ENCODE peak calls at places on chromosomes 7 and 10, in ten cellular contexts. One of them, this sample, is unnamed.

GRCh38 chr7:2431260-2431867 is 28.0 kb downstream of the CHST12 start:
- DNase-seq in omental fat pad: no peak
- DNase-seq in fibroblast of pulmonary artery: peak
- DNase-seq in endothelial cell: peak
- DNase-seq in heart left ventricle: no peak
- DNase-seq in transverse colon: no peak
- DNase-seq in lung: no peak
- DNase-seq in NB4: peak
- DNase-seq in GM12865: no peak
- DNase-seq in MM.1S: peak
- DNase-seq in this sample: no peak

GRCh38 chr7:125098377-125098970 is 168.8 kb upstream of the POT1 start:
- DNase-seq in omental fat pad: no peak
- DNase-seq in fibroblast of pulmonary artery: no peak
- DNase-seq in endothelial cell: no peak
- DNase-seq in heart left ventricle: no peak
- DNase-seq in transverse colon: no peak
- DNase-seq in lung: no peak
- DNase-seq in NB4: no peak
- DNase-seq in GM12865: peak
- DNase-seq in MM.1S: no peak
- DNase-seq in this sample: no peak

GRCh38 chr10:30751678-30752331 is 122.3 kb upstream of the LYZL2 start:
- DNase-seq in omental fat pad: no peak
- DNase-seq in fibroblast of pulmonary artery: peak
- DNase-seq in endothelial cell: peak
- DNase-seq in heart left ventricle: peak
- DNase-seq in transverse colon: peak
- DNase-seq in lung: peak
- DNase-seq in NB4: peak
- DNase-seq in GM12865: peak
- DNase-seq in MM.1S: peak
- DNase-seq in this sample: peak

GRCh38 chr10:63217120-63217605 is 84.0 kb downstream of the NRBF2 start:
- DNase-seq in omental fat pad: no peak
- DNase-seq in fibroblast of pulmonary artery: peak
- DNase-seq in endothelial cell: no peak
- DNase-seq in heart left ventricle: no peak
- DNase-seq in transverse colon: no peak
- DNase-seq in lung: no peak
- DNase-seq in NB4: peak
- DNase-seq in GM12865: peak
- DNase-seq in MM.1S: peak
- DNase-seq in this sample: peak

GRCh38 chr10:124323806-124324205 is 94.9 kb downstream of the OAT start:
- DNase-seq in omental fat pad: no peak
- DNase-seq in fibroblast of pulmonary artery: no peak
- DNase-seq in endothelial cell: no peak
- DNase-seq in heart left ventricle: no peak
- DNase-seq in transverse colon: no peak
- DNase-seq in lung: no peak
- DNase-seq in NB4: no peak
- DNase-seq in GM12865: no peak
- DNase-seq in MM.1S: no peak
- DNase-seq in this sample: no peak

GRCh38 chr7:101595246-101595645 is 33.9 kb downstream of the MYL10 start:
- DNase-seq in omental fat pad: no peak
- DNase-seq in fibroblast of pulmonary artery: no peak
- DNase-seq in endothelial cell: no peak
- DNase-seq in heart left ventricle: no peak
- DNase-seq in transverse colon: no peak
- DNase-seq in lung: no peak
- DNase-seq in NB4: no peak
- DNase-seq in GM12865: no peak
- DNase-seq in MM.1S: no peak
- DNase-seq in this sample: no peak

GRCh38 chr7:140904081-140904480 is 20.6 kb downstream of the BRAF start:
- DNase-seq in omental fat pad: no peak
- DNase-seq in fibroblast of pulmonary artery: peak
- DNase-seq in endothelial cell: no peak
- DNase-seq in heart left ventricle: no peak
- DNase-seq in transverse colon: no peak
- DNase-seq in lung: no peak
- DNase-seq in NB4: peak
- DNase-seq in GM12865: no peak
- DNase-seq in MM.1S: no peak
- DNase-seq in this sample: no peak

GRCh38 chr10:25175527-25176420 is 973 bp downstream of the GPR158 start:
- DNase-seq in omental fat pad: no peak
- DNase-seq in fibroblast of pulmonary artery: peak
- DNase-seq in endothelial cell: peak
- DNase-seq in heart left ventricle: no peak
- DNase-seq in transverse colon: peak
- DNase-seq in lung: no peak
- DNase-seq in NB4: no peak
- DNase-seq in GM12865: no peak
- DNase-seq in MM.1S: no peak
- DNase-seq in this sample: no peak

GRCh38 chr10:84114088-84114667 is 25.1 kb upstream of the GHITM start:
- DNase-seq in omental fat pad: no peak
- DNase-seq in fibroblast of pulmonary artery: peak
- DNase-seq in endothelial cell: no peak
- DNase-seq in heart left ventricle: no peak
- DNase-seq in transverse colon: no peak
- DNase-seq in lung: no peak
- DNase-seq in NB4: peak
- DNase-seq in GM12865: no peak
- DNase-seq in MM.1S: no peak
- DNase-seq in this sample: no peak

GRCh38 chr10:12949248-12949647 is 52.3 kb downstream of the CCDC3 start:
- DNase-seq in omental fat pad: no peak
- DNase-seq in fibroblast of pulmonary artery: no peak
- DNase-seq in endothelial cell: no peak
- DNase-seq in heart left ventricle: no peak
- DNase-seq in transverse colon: no peak
- DNase-seq in lung: no peak
- DNase-seq in NB4: no peak
- DNase-seq in GM12865: no peak
- DNase-seq in MM.1S: no peak
- DNase-seq in this sample: no peak
- TF ChIP-seq CTCF in omental fat pad: no peak
- TF ChIP-seq CTCF in fibroblast of pulmonary artery: no peak
- TF ChIP-seq CTCF in endothelial cell: peak
- TF ChIP-seq CTCF in heart left ventricle: no peak
- TF ChIP-seq CTCF in transverse colon: no peak
- TF ChIP-seq CTCF in lung: no peak
- TF ChIP-seq CTCF in NB4: peak
- TF ChIP-seq CTCF in GM12865: no peak
- TF ChIP-seq CTCF in MM.1S: no peak
- TF ChIP-seq CTCF in this sample: no peak

GRCh38 chr10:8979976-8980375 is 925.5 kb downstream of the GATA3 start:
- DNase-seq in omental fat pad: no peak
- DNase-seq in fibroblast of pulmonary artery: no peak
- DNase-seq in endothelial cell: no peak
- DNase-seq in heart left ventricle: no peak
- DNase-seq in transverse colon: no peak
- DNase-seq in lung: no peak
- DNase-seq in NB4: no peak
- DNase-seq in GM12865: no peak
- DNase-seq in MM.1S: no peak
- DNase-seq in this sample: no peak

GRCh38 chr10:8981277-8981676 is 926.8 kb downstream of the GATA3 start:
- DNase-seq in omental fat pad: no peak
- DNase-seq in fibroblast of pulmonary artery: no peak
- DNase-seq in endothelial cell: no peak
- DNase-seq in heart left ventricle: no peak
- DNase-seq in transverse colon: no peak
- DNase-seq in lung: no peak
- DNase-seq in NB4: no peak
- DNase-seq in GM12865: no peak
- DNase-seq in MM.1S: no peak
- DNase-seq in this sample: no peak

GRCh38 chr10:8975535-8975934 is 921.0 kb downstream of the GATA3 start:
- DNase-seq in omental fat pad: no peak
- DNase-seq in fibroblast of pulmonary artery: no peak
- DNase-seq in endothelial cell: no peak
- DNase-seq in heart left ventricle: no peak
- DNase-seq in transverse colon: no peak
- DNase-seq in lung: no peak
- DNase-seq in NB4: no peak
- DNase-seq in GM12865: no peak
- DNase-seq in MM.1S: no peak
- DNase-seq in this sample: no peak

DNA sequence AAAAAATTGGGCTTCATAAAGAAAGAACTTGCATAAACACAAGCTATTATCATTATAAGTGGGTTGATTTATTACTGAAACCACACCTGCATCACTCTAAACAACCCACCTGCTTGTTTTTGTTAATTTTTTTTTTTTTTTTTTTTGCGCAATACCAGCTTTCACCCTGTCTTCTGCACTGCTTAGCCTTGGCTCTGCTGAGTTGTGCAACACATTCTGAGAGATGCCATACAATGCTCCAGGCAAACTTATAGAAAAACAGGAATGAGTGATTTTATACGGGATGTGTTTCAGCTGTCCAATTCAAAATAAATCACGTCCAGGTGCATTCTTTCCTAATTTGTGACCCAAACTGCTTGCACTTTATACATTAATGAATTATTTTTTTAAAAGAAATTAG is 923.6 kb downstream of the GATA3 start:
- DNase-seq in omental fat pad: no peak
- DNase-seq in fibroblast of pulmonary artery: no peak
- DNase-seq in endothelial cell: no peak
- DNase-seq in heart left ventricle: no peak
- DNase-seq in transverse colon: no peak
- DNase-seq in lung: no peak
- DNase-seq in NB4: no peak
- DNase-seq in GM12865: no peak
- DNase-seq in MM.1S: no peak
- DNase-seq in this sample: no peak
- TF ChIP-seq CTCF in omental fat pad: no peak
- TF ChIP-seq CTCF in fibroblast of pulmonary artery: no peak
- TF ChIP-seq CTCF in endothelial cell: no peak
- TF ChIP-seq CTCF in heart left ventricle: no peak
- TF ChIP-seq CTCF in transverse colon: no peak
- TF ChIP-seq CTCF in lung: no peak
- TF ChIP-seq CTCF in NB4: no peak
- TF ChIP-seq CTCF in GM12865: no peak
- TF ChIP-seq CTCF in MM.1S: no peak
- TF ChIP-seq CTCF in this sample: no peak

DNA sequence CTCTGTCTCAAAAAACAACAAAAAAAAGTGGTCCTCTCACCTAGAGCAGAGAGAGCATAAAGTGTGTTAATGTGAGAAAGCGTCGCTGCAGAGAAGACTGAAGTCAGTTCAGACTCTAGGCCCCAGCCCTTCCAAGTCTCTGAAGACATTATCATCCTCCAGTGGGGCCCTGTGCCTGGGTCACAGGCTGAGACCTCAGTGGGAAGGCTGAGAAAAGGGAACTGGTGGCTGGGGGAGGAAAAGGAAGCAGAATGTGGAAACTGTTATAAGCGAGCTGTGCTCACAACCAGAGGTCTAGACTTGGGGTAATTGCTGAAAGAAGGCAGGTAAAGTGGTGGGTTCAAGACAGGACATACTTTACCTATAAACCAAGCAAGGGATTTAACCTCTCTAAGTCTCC is 4.9 kb upstream of the RRP12 start:
- DNase-seq in omental fat pad: no peak
- DNase-seq in fibroblast of pulmonary artery: no peak
- DNase-seq in endothelial cell: no peak
- DNase-seq in heart left ventricle: no peak
- DNase-seq in transverse colon: no peak
- DNase-seq in lung: peak
- DNase-seq in NB4: peak
- DNase-seq in GM12865: no peak
- DNase-seq in MM.1S: no peak
- DNase-seq in this sample: no peak
- TF ChIP-seq CTCF in omental fat pad: no peak
- TF ChIP-seq CTCF in fibroblast of pulmonary artery: no peak
- TF ChIP-seq CTCF in endothelial cell: no peak
- TF ChIP-seq CTCF in heart left ventricle: no peak
- TF ChIP-seq CTCF in transverse colon: no peak
- TF ChIP-seq CTCF in lung: no peak
- TF ChIP-seq CTCF in NB4: no peak
- TF ChIP-seq CTCF in GM12865: no peak
- TF ChIP-seq CTCF in MM.1S: no peak
- TF ChIP-seq CTCF in this sample: no peak

GRCh38 chr10:119644215-119644826 is 6.9 kb upstream of the BAG3 start:
- DNase-seq in omental fat pad: no peak
- DNase-seq in fibroblast of pulmonary artery: no peak
- DNase-seq in endothelial cell: no peak
- DNase-seq in heart left ventricle: no peak
- DNase-seq in transverse colon: no peak
- DNase-seq in lung: no peak
- DNase-seq in NB4: no peak
- DNase-seq in GM12865: no peak
- DNase-seq in MM.1S: no peak
- DNase-seq in this sample: no peak
- TF ChIP-seq CTCF in omental fat pad: no peak
- TF ChIP-seq CTCF in fibroblast of pulmonary artery: no peak
- TF ChIP-seq CTCF in endothelial cell: no peak
- TF ChIP-seq CTCF in heart left ventricle: no peak
- TF ChIP-seq CTCF in transverse colon: no peak
- TF ChIP-seq CTCF in lung: no peak
- TF ChIP-seq CTCF in NB4: peak
- TF ChIP-seq CTCF in GM12865: no peak
- TF ChIP-seq CTCF in MM.1S: peak
- TF ChIP-seq CTCF in this sample: no peak

DNA sequence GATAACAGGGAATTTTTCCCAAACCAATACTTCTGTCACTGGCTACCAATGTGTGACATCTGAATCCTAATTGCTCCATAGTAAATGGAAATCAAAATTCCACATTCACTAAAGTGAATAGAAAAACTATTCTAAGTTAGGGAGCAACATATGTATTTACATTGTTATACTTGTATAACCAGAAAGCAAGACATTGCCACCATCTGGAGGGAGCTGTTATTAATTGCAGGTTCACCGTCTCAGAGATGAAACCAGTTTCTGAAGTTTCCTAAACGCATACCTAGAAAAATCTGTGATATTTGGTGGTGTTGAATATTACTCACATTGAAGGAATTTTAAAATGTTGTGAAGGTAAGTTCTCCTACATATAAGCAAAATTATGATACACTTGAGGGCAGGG is 390.1 kb downstream of the NXPH1 start:
- DNase-seq in omental fat pad: no peak
- DNase-seq in fibroblast of pulmonary artery: no peak
- DNase-seq in endothelial cell: no peak
- DNase-seq in heart left ventricle: no peak
- DNase-seq in transverse colon: no peak
- DNase-seq in lung: no peak
- DNase-seq in NB4: peak
- DNase-seq in GM12865: no peak
- DNase-seq in MM.1S: no peak
- DNase-seq in this sample: no peak
- TF ChIP-seq CTCF in omental fat pad: no peak
- TF ChIP-seq CTCF in fibroblast of pulmonary artery: no peak
- TF ChIP-seq CTCF in endothelial cell: no peak
- TF ChIP-seq CTCF in heart left ventricle: no peak
- TF ChIP-seq CTCF in transverse colon: no peak
- TF ChIP-seq CTCF in lung: no peak
- TF ChIP-seq CTCF in NB4: no peak
- TF ChIP-seq CTCF in GM12865: no peak
- TF ChIP-seq CTCF in MM.1S: no peak
- TF ChIP-seq CTCF in this sample: no peak